ENCODE peak calls at places on chromosomes 16 and 17, in ten cellular contexts. M, A, F, K, P, V, W, N, E and H are unnamed samples.

GRCh38 chr17:10499950-10500349 is 18.4 kb downstream of the MYH1 start:
- DNase-seq in M (no peak), A (no peak), F (no peak), K (no peak), P (peak), V (no peak), W (no peak), N (no peak), E (no peak), H (no peak)

GRCh38 chr17:82551779-82552457 is 32.4 kb downstream of the FOXK2 start:
- DNase-seq in M (peak), A (peak), F (peak), K (peak), P (no peak), V (peak), W (no peak), N (no peak), E (peak), H (no peak)

GRCh38 chr16:74607967-74608356 is 1.0 kb upstream of the GLG1 start:
- DNase-seq in M (no peak), A (no peak), F (no peak), K (no peak), P (no peak), V (no peak), W (no peak), N (no peak), E (peak), H (no peak)

GRCh38 chr17:78828470-78829185 is 12.0 kb downstream of the USP36 start:
- DNase-seq in M (peak), A (no peak), F (no peak), K (no peak), P (no peak), V (no peak), W (no peak), N (no peak), E (peak), H (no peak)

GRCh38 chr17:3961564-3962047 is 2.6 kb downstream of the ATP2A3 start:
- DNase-seq in M (no peak), A (no peak), F (peak), K (no peak), P (no peak), V (peak), W (no peak), N (no peak), E (no peak), H (no peak)

GRCh38 chr17:80058311-80058955 is 22.0 kb downstream of the CCDC40 start:
- DNase-seq in M (no peak), A (no peak), F (no peak), K (no peak), P (no peak), V (no peak), W (no peak), N (no peak), E (no peak), H (no peak)

GRCh38 chr17:50363217-50364060 is 9.5 kb downstream of the MRPL27 start:
- DNase-seq in M (no peak), A (no peak), F (no peak), K (no peak), P (no peak), V (no peak), W (no peak), N (peak), E (peak), H (no peak)

GRCh38 chr16:85352221-85352620 is 239.9 kb upstream of the CIBAR2 start:
- DNase-seq in M (no peak), A (no peak), F (no peak), K (no peak), P (no peak), V (no peak), W (no peak), N (no peak), E (no peak), H (no peak)

GRCh38 chr16:61780161-61780560 is 256.1 kb downstream of the CDH8 start:
- DNase-seq in M (no peak), A (no peak), F (no peak), K (no peak), P (no peak), V (no peak), W (no peak), N (no peak), E (no peak), H (no peak)

GRCh38 chr17:30148376-30148775 is 31.8 kb downstream of the NSRP1 start:
- DNase-seq in M (no peak), A (no peak), F (no peak), K (no peak), P (no peak), V (no peak), W (no peak), N (no peak), E (no peak), H (no peak)

GRCh38 chr17:49035470-49036269 is 38.5 kb downstream of the IGF2BP1 start:
- DNase-seq in M (peak), A (peak), F (peak), K (no peak), P (no peak), V (no peak), W (no peak), N (no peak), E (peak), H (no peak)

GRCh38 chr16:64964126-64964540 is 157.7 kb downstream of the CDH11 start:
- DNase-seq in M (peak), A (no peak), F (no peak), K (no peak), P (no peak), V (no peak), W (peak), N (no peak), E (peak), H (no peak)

GRCh38 chr17:41812176-41813038 is at the start of gene FKBP10:
- DNase-seq in M (peak), A (peak), F (peak), K (peak), P (peak), V (no peak), W (peak), N (no peak), E (peak), H (peak)

GRCh38 chr17:77728022-77728671 is 230.4 kb upstream of the TNRC6C start:
- DNase-seq in M (peak), A (no peak), F (no peak), K (no peak), P (peak), V (no peak), W (peak), N (no peak), E (no peak), H (no peak)

GRCh38 chr17:43406676-43407645 is 8.2 kb downstream of the ARL4D start:
- DNase-seq in M (peak), A (peak), F (no peak), K (no peak), P (no peak), V (no peak), W (no peak), N (peak), E (peak), H (peak)

GRCh38 chr17:77772461-77772897 is 186.0 kb upstream of the TNRC6C start:
- DNase-seq in M (no peak), A (peak), F (peak), K (peak), P (no peak), V (no peak), W (no peak), N (no peak), E (peak), H (no peak)

GRCh38 chr16:88785106-88785924 is at the start of gene PIEZO1:
- DNase-seq in M (peak), A (peak), F (peak), K (peak), P (no peak), V (no peak), W (no peak), N (no peak), E (peak), H (peak)

GRCh38 chr16:81567987-81568748 is 123.6 kb downstream of the CMIP start:
- DNase-seq in M (peak), A (no peak), F (no peak), K (no peak), P (no peak), V (no peak), W (no peak), N (peak), E (peak), H (no peak)

GRCh38 chr17:46851029-46851741 is at the start of gene WNT9B:
- DNase-seq in M (peak), A (peak), F (peak), K (no peak), P (no peak), V (no peak), W (no peak), N (no peak), E (no peak), H (no peak)

GRCh38 chr17:57243171-57243622 is 13.1 kb upstream of the MSI2 start:
- DNase-seq in M (peak), A (peak), F (peak), K (peak), P (no peak), V (peak), W (peak), N (no peak), E (peak), H (no peak)

GRCh38 chr16:15523939-15524338 is 89.6 kb downstream of the BMERB1 start:
- DNase-seq in M (no peak), A (no peak), F (no peak), K (no peak), P (no peak), V (no peak), W (no peak), N (no peak), E (peak), H (no peak)

GRCh38 chr17:72632026-72632684 is 460.3 kb downstream of the SLC39A11 start:
- DNase-seq in M (no peak), A (no peak), F (peak), K (no peak), P (peak), V (no peak), W (no peak), N (no peak), E (no peak), H (no peak)

GRCh38 chr17:9022553-9023388 is 1.5 kb downstream of the NTN1 start:
- DNase-seq in M (no peak), A (no peak), F (no peak), K (no peak), P (no peak), V (no peak), W (no peak), N (no peak), E (no peak), H (no peak)

GRCh38 chr17:61401280-61402072 is 1.8 kb downstream of the TBX2 start:
- DNase-seq in M (peak), A (no peak), F (peak), K (no peak), P (no peak), V (no peak), W (no peak), N (no peak), E (peak), H (no peak)

GRCh38 chr16:75229172-75230031 is 10.6 kb downstream of the CTRB1 start:
- DNase-seq in M (no peak), A (no peak), F (peak), K (no peak), P (no peak), V (no peak), W (no peak), N (no peak), E (no peak), H (no peak)

GRCh38 chr17:5135726-5136579 is 20.1 kb downstream of the USP6 start:
- DNase-seq in M (no peak), A (no peak), F (no peak), K (no peak), P (no peak), V (no peak), W (no peak), N (no peak), E (no peak), H (no peak)

GRCh38 chr16:84614075-84614474 is 3.8 kb downstream of the COTL1 start:
- DNase-seq in M (no peak), A (no peak), F (no peak), K (no peak), P (no peak), V (no peak), W (no peak), N (no peak), E (peak), H (no peak)

GRCh38 chr16:75080205-75081029 is 36.2 kb downstream of the LDHD start:
- DNase-seq in M (peak), A (no peak), F (no peak), K (no peak), P (no peak), V (no peak), W (no peak), N (no peak), E (peak), H (no peak)

GRCh38 chr17:43608313-43608712 is 53.4 kb downstream of the MEOX1 start:
- DNase-seq in M (no peak), A (no peak), F (no peak), K (no peak), P (no peak), V (peak), W (no peak), N (no peak), E (peak), H (no peak)

GRCh38 chr17:12536021-12536420 is 129.7 kb upstream of the MYOCD start:
- DNase-seq in M (no peak), A (no peak), F (no peak), K (no peak), P (peak), V (no peak), W (no peak), N (no peak), E (peak), H (no peak)

GRCh38 chr17:50920891-50921595 is 54.9 kb upstream of the TOB1 start:
- DNase-seq in M (no peak), A (no peak), F (peak), K (no peak), P (no peak), V (no peak), W (no peak), N (no peak), E (no peak), H (peak)

GRCh38 chr17:58576679-58577367 is 62.4 kb upstream of the MTMR4 start:
- DNase-seq in M (no peak), A (no peak), F (no peak), K (no peak), P (no peak), V (no peak), W (no peak), N (no peak), E (no peak), H (no peak)

GRCh38 chr16:50273888-50274770 is 7.8 kb downstream of the ADCY7 start:
- DNase-seq in M (no peak), A (no peak), F (peak), K (peak), P (no peak), V (peak), W (no peak), N (no peak), E (no peak), H (no peak)

GRCh38 chr17:21502301-21502700 is 126.1 kb downstream of the KCNJ12 start:
- DNase-seq in M (no peak), A (no peak), F (no peak), K (no peak), P (no peak), V (no peak), W (no peak), N (no peak), E (no peak), H (no peak)

GRCh38 chr17:6544770-6545169 is 11.6 kb downstream of the PITPNM3 start:
- DNase-seq in M (no peak), A (peak), F (no peak), K (no peak), P (no peak), V (no peak), W (no peak), N (no peak), E (no peak), H (no peak)

GRCh38 chr17:28147026-28147425 is 104.5 kb downstream of the NLK start:
- DNase-seq in M (no peak), A (no peak), F (no peak), K (no peak), P (no peak), V (no peak), W (no peak), N (no peak), E (peak), H (no peak)